ENCODE peak calls at places on chromosomes 3 and 15, in nine cellular contexts. R is islet precursor cell; E is stimulated activated CD4-positive, alpha-beta T cell treated with anti-CD3 and anti-CD28 coated beads, Interleukin-1b, Interleukin-23, amount 100 ng/mL, for 48 hours; M is amniotic stem cell; I is NT2/D1; L is gastrocnemius medialis; C is MV-4-11; O is nephron progenitor cell; D is CD8-positive, alpha-beta T cell. V is an unnamed sample.

GRCh38 chr15:75455982-75456531 is 4.6 kb upstream of the SIN3A start:
- DNase-seq in R (peak; percentile 85), E (peak; percentile 70), M (peak; percentile 50), I (no peak), L (peak; percentile 43), C (peak; percentile 53), O (no peak), D (no peak), V (peak; percentile 32)

GRCh38 chr3:70281663-70282062 is 30.8 kb downstream of the MDFIC2 start:
- DNase-seq in R (no peak), E (no peak), M (no peak), I (no peak), L (no peak), C (no peak), O (no peak), D (no peak), V (no peak)

GRCh38 chr3:48273594-48274211 is 32.8 kb downstream of the ZNF589 start:
- DNase-seq in R (peak; percentile 79), E (peak; percentile 39), M (peak; percentile 10), I (peak; percentile 72), L (peak; percentile 34), C (peak; percentile 53), O (peak; percentile 60), D (peak; percentile 67), V (peak; percentile 41)

GRCh38 chr15:40055576-40056293 is 16.8 kb upstream of the SRP14 start:
- DNase-seq in R (peak; percentile 92), E (no peak), M (no peak), I (no peak), L (peak; percentile 82), C (no peak), O (no peak), D (no peak), V (no peak)

GRCh38 chr3:164460851-164461250 is 617.4 kb downstream of the SI start:
- DNase-seq in R (no peak), E (no peak), M (no peak), I (no peak), L (no peak), C (no peak), O (no peak), D (no peak), V (no peak)

GRCh38 chr15:59644757-59645156 is 12.6 kb downstream of the GTF2A2 start:
- DNase-seq in R (no peak), E (no peak), M (no peak), I (no peak), L (no peak), C (no peak), O (no peak), D (no peak), V (no peak)

GRCh38 chr3:152204218-152204617 is 64.5 kb upstream of the MBNL1 start:
- DNase-seq in R (no peak), E (no peak), M (no peak), I (no peak), L (no peak), C (no peak), O (no peak), D (no peak), V (no peak)

GRCh38 chr15:68204776-68205557 is at the start of gene CALML4:
- DNase-seq in R (peak; percentile 56), E (no peak), M (no peak), I (no peak), L (peak; percentile 67), C (peak; percentile 14), O (peak; percentile 56), D (no peak), V (no peak)

GRCh38 chr15:101501703-101502373 is 12.3 kb upstream of the PCSK6 start:
- DNase-seq in R (peak; percentile 84), E (peak; percentile 39), M (no peak), I (no peak), L (peak; percentile 52), C (peak; percentile 12), O (peak; percentile 64), D (peak; percentile 71), V (peak; percentile 9)

GRCh38 chr15:66261056-66261455 is 7.5 kb upstream of the MEGF11 start:
- DNase-seq in R (no peak), E (no peak), M (no peak), I (no peak), L (no peak), C (no peak), O (no peak), D (no peak), V (no peak)

GRCh38 chr3:58120075-58120812 is 90.5 kb downstream of the DNASE1L3 start:
- DNase-seq in R (no peak), E (no peak), M (no peak), I (no peak), L (no peak), C (peak; percentile 11), O (no peak), D (no peak), V (no peak)

GRCh38 chr15:65084500-65085206 is 8.1 kb downstream of the KBTBD13 start:
- DNase-seq in R (no peak), E (no peak), M (no peak), I (no peak), L (no peak), C (no peak), O (no peak), D (no peak), V (no peak)

GRCh38 chr3:134357261-134357913 is 16.9 kb downstream of the AMOTL2 start:
- DNase-seq in R (no peak), E (no peak), M (no peak), I (no peak), L (no peak), C (no peak), O (peak; percentile 1), D (no peak), V (no peak)

GRCh38 chr3:171255236-171255806 is 204.9 kb downstream of the TNIK start:
- DNase-seq in R (no peak), E (no peak), M (no peak), I (no peak), L (no peak), C (no peak), O (no peak), D (peak; percentile 59), V (no peak)

GRCh38 chr3:40524222-40524570 is 564 bp upstream of the ZNF621 start:
- DNase-seq in R (no peak), E (no peak), M (no peak), I (no peak), L (no peak), C (no peak), O (no peak), D (no peak), V (no peak)

V was measured in T follicular helper cell.